ENCODE peak calls at places on chromosomes 12 and 14, in eight cellular contexts. L, M, K, U, W, H, E and A are unnamed samples.

GRCh38 chr14:76152333-76152681 is 585 bp downstream of the GPATCH2L start:
- DNase-seq in L (peak), M (peak), K (peak), U (peak), W (peak), H (peak), E (peak), A (peak)

GRCh38 chr12:51814311-51815088 is 34.0 kb downstream of the FIGNL2 start:
- DNase-seq in L (peak), M (peak), K (peak), U (peak), W (peak), H (peak), E (peak), A (peak)

GRCh38 chr14:104404922-104405321 is 174.6 kb upstream of the C14orf180 start:
- DNase-seq in L (no peak), M (no peak), K (no peak), U (no peak), W (no peak), H (no peak), E (no peak), A (no peak)

GRCh38 chr14:99408286-99408970 is 72.2 kb downstream of the SETD3 start:
- DNase-seq in L (no peak), M (peak), K (no peak), U (no peak), W (no peak), H (no peak), E (no peak), A (no peak)

GRCh38 chr12:122593910-122594309 is 66.9 kb downstream of the KNTC1 start:
- DNase-seq in L (no peak), M (no peak), K (no peak), U (no peak), W (no peak), H (no peak), E (no peak), A (no peak)

GRCh38 chr14:90649096-90649495 is 167.1 kb downstream of the TTC7B start:
- DNase-seq in L (no peak), M (no peak), K (no peak), U (no peak), W (no peak), H (peak), E (no peak), A (peak)

GRCh38 chr14:91315844-91316267 is 71.4 kb upstream of the GPR68 start:
- DNase-seq in L (no peak), M (no peak), K (no peak), U (peak), W (peak), H (no peak), E (no peak), A (no peak)

GRCh38 chr12:24066865-24067264 is 117.4 kb upstream of the SOX5 start:
- DNase-seq in L (no peak), M (no peak), K (peak), U (no peak), W (no peak), H (peak), E (no peak), A (peak)

GRCh38 chr12:59723520-59723919 is 127.7 kb downstream of the SLC16A7 start:
- DNase-seq in L (no peak), M (no peak), K (no peak), U (no peak), W (no peak), H (no peak), E (peak), A (no peak)

GRCh38 chr12:6341439-6342139 is at the start of gene TNFRSF1A:
- DNase-seq in L (peak), M (peak), K (peak), U (no peak), W (peak), H (peak), E (peak), A (peak)

GRCh38 chr12:47870175-47870781 is 34.5 kb downstream of the VDR start:
- DNase-seq in L (peak), M (peak), K (peak), U (no peak), W (peak), H (peak), E (peak), A (peak)

GRCh38 chr12:30437044-30437443 is 258.6 kb downstream of the IPO8 start:
- DNase-seq in L (no peak), M (no peak), K (peak), U (no peak), W (no peak), H (peak), E (no peak), A (no peak)

GRCh38 chr12:103632554-103633216 is 45.6 kb downstream of the STAB2 start:
- DNase-seq in L (peak), M (peak), K (peak), U (no peak), W (peak), H (peak), E (peak), A (peak)

GRCh38 chr12:91332305-91332704 is 149.7 kb upstream of the DCN start:
- DNase-seq in L (no peak), M (no peak), K (peak), U (no peak), W (no peak), H (peak), E (no peak), A (peak)

GRCh38 chr12:127548123-127548553 is 718.8 kb upstream of the TMEM132C start:
- DNase-seq in L (no peak), M (no peak), K (peak), U (no peak), W (no peak), H (peak), E (no peak), A (no peak)

GRCh38 chr12:80045594-80045993 is 53.7 kb upstream of the OTOGL start:
- DNase-seq in L (no peak), M (no peak), K (peak), U (no peak), W (no peak), H (peak), E (no peak), A (peak)

GRCh38 chr12:44960856-44961255 is 84.7 kb upstream of the NELL2 start:
- DNase-seq in L (no peak), M (no peak), K (no peak), U (no peak), W (no peak), H (no peak), E (peak), A (no peak)

GRCh38 chr14:104746951-104747481 is 5.9 kb upstream of the SIVA1 start:
- DNase-seq in L (no peak), M (no peak), K (peak), U (no peak), W (no peak), H (peak), E (no peak), A (no peak)

GRCh38 chr12:25130741-25131188 is 64.2 kb downstream of the DNAI7 start:
- DNase-seq in L (peak), M (peak), K (peak), U (no peak), W (peak), H (peak), E (peak), A (peak)

GRCh38 chr12:113678222-113678621 is 206.6 kb upstream of the LHX5 start:
- DNase-seq in L (peak), M (no peak), K (peak), U (no peak), W (no peak), H (no peak), E (no peak), A (no peak)

GRCh38 chr12:48197967-48198618 is 5.0 kb downstream of the OR10AD1 start:
- DNase-seq in L (peak), M (peak), K (peak), U (peak), W (peak), H (peak), E (no peak), A (peak)

GRCh38 chr12:5520037-5520436 is 88.1 kb downstream of the NTF3 start:
- DNase-seq in L (no peak), M (no peak), K (no peak), U (no peak), W (no peak), H (no peak), E (no peak), A (no peak)